ENCODE peak calls at places on chromosomes 11 and 22, in seven cellular contexts. One of them, this sample, is unnamed.

GRCh38 chr11:12253843-12254281 is 123.5 kb upstream of the PARVA start:
- DNase-seq in aorta: no peak
- DNase-seq in stomach: peak; percentile 62
- DNase-seq in neural progenitor cell: no peak
- DNase-seq in adipocyte: no peak
- DNase-seq in astrocyte: no peak
- DNase-seq in CD4-positive, CD25-positive, alpha-beta regulatory T cell: no peak
- DNase-seq in this sample: no peak

GRCh38 chr11:1854132-1854948 is 1.5 kb downstream of the LSP1 start:
- DNase-seq in aorta: no peak
- DNase-seq in stomach: no peak
- DNase-seq in neural progenitor cell: no peak
- DNase-seq in adipocyte: no peak
- DNase-seq in astrocyte: no peak
- DNase-seq in CD4-positive, CD25-positive, alpha-beta regulatory T cell: no peak
- DNase-seq in this sample: peak; percentile 78

GRCh38 chr11:69355346-69355940 is 61.5 kb downstream of the MYEOV start:
- DNase-seq in aorta: no peak
- DNase-seq in stomach: peak; percentile 15
- DNase-seq in neural progenitor cell: no peak
- DNase-seq in adipocyte: no peak
- DNase-seq in astrocyte: no peak
- DNase-seq in CD4-positive, CD25-positive, alpha-beta regulatory T cell: no peak
- DNase-seq in this sample: no peak

GRCh38 chr11:123822022-123822421 is 15.9 kb upstream of the OR6M1 start:
- DNase-seq in aorta: no peak
- DNase-seq in stomach: no peak
- DNase-seq in neural progenitor cell: no peak
- DNase-seq in adipocyte: no peak
- DNase-seq in astrocyte: no peak
- DNase-seq in CD4-positive, CD25-positive, alpha-beta regulatory T cell: no peak
- DNase-seq in this sample: peak; percentile 35

GRCh38 chr11:97888641-97889040 is 1132.1 kb upstream of the CNTN5 start:
- DNase-seq in aorta: no peak
- DNase-seq in stomach: no peak
- DNase-seq in neural progenitor cell: no peak
- DNase-seq in adipocyte: no peak
- DNase-seq in astrocyte: no peak
- DNase-seq in CD4-positive, CD25-positive, alpha-beta regulatory T cell: no peak
- DNase-seq in this sample: no peak

GRCh38 chr11:76674517-76675400 is 4.2 kb upstream of the LRRC32 start:
- DNase-seq in aorta: no peak
- DNase-seq in stomach: no peak
- DNase-seq in neural progenitor cell: peak; percentile 28
- DNase-seq in adipocyte: no peak
- DNase-seq in astrocyte: no peak
- DNase-seq in CD4-positive, CD25-positive, alpha-beta regulatory T cell: no peak
- DNase-seq in this sample: peak; percentile 22

GRCh38 chr11:109308551-109308950 is 113.4 kb upstream of the C11orf87 start:
- DNase-seq in aorta: no peak
- DNase-seq in stomach: no peak
- DNase-seq in neural progenitor cell: no peak
- DNase-seq in adipocyte: no peak
- DNase-seq in astrocyte: no peak
- DNase-seq in CD4-positive, CD25-positive, alpha-beta regulatory T cell: no peak
- DNase-seq in this sample: no peak

GRCh38 chr11:59574467-59574866 is 41.1 kb downstream of the OSBP start:
- DNase-seq in aorta: no peak
- DNase-seq in stomach: no peak
- DNase-seq in neural progenitor cell: no peak
- DNase-seq in adipocyte: peak; percentile 33
- DNase-seq in astrocyte: peak; percentile 23
- DNase-seq in CD4-positive, CD25-positive, alpha-beta regulatory T cell: no peak
- DNase-seq in this sample: no peak

GRCh38 chr11:34874202-34874601 is 42.0 kb downstream of the APIP start:
- DNase-seq in aorta: no peak
- DNase-seq in stomach: no peak
- DNase-seq in neural progenitor cell: no peak
- DNase-seq in adipocyte: no peak
- DNase-seq in astrocyte: no peak
- DNase-seq in CD4-positive, CD25-positive, alpha-beta regulatory T cell: no peak
- DNase-seq in this sample: no peak

GRCh38 chr11:19087658-19088057 is 27.1 kb upstream of the MRGPRX2 start:
- DNase-seq in aorta: no peak
- DNase-seq in stomach: no peak
- DNase-seq in neural progenitor cell: no peak
- DNase-seq in adipocyte: peak; percentile 49
- DNase-seq in astrocyte: peak; percentile 88
- DNase-seq in CD4-positive, CD25-positive, alpha-beta regulatory T cell: no peak
- DNase-seq in this sample: no peak

GRCh38 chr22:32202161-32202538 is 2.7 kb downstream of the RFPL2 start:
- DNase-seq in aorta: no peak
- DNase-seq in stomach: no peak
- DNase-seq in neural progenitor cell: no peak
- DNase-seq in adipocyte: no peak
- DNase-seq in astrocyte: no peak
- DNase-seq in CD4-positive, CD25-positive, alpha-beta regulatory T cell: no peak
- DNase-seq in this sample: no peak

GRCh38 chr11:112745958-112746357 is 215.3 kb upstream of the NCAM1 start:
- DNase-seq in aorta: no peak
- DNase-seq in stomach: no peak
- DNase-seq in neural progenitor cell: no peak
- DNase-seq in adipocyte: no peak
- DNase-seq in astrocyte: no peak
- DNase-seq in CD4-positive, CD25-positive, alpha-beta regulatory T cell: no peak
- DNase-seq in this sample: no peak

GRCh38 chr11:68956142-68956541 is 24.6 kb downstream of the MRGPRD start:
- DNase-seq in aorta: no peak
- DNase-seq in stomach: no peak
- DNase-seq in neural progenitor cell: peak; percentile 68
- DNase-seq in adipocyte: no peak
- DNase-seq in astrocyte: no peak
- DNase-seq in CD4-positive, CD25-positive, alpha-beta regulatory T cell: peak; percentile 6
- DNase-seq in this sample: no peak

GRCh38 chr11:115523727-115524399 is 19.6 kb upstream of the CADM1 start:
- DNase-seq in aorta: no peak
- DNase-seq in stomach: no peak
- DNase-seq in neural progenitor cell: no peak
- DNase-seq in adipocyte: no peak
- DNase-seq in astrocyte: no peak
- DNase-seq in CD4-positive, CD25-positive, alpha-beta regulatory T cell: no peak
- DNase-seq in this sample: no peak

GRCh38 chr22:21624120-21624879 is 5.5 kb downstream of the YDJC start:
- DNase-seq in aorta: no peak
- DNase-seq in stomach: no peak
- DNase-seq in neural progenitor cell: peak; percentile 76
- DNase-seq in adipocyte: peak; percentile 50
- DNase-seq in astrocyte: no peak
- DNase-seq in CD4-positive, CD25-positive, alpha-beta regulatory T cell: peak; percentile 18
- DNase-seq in this sample: peak; percentile 60

GRCh38 chr11:4695442-4695841 is 2.2 kb downstream of the OR51E2 start:
- DNase-seq in aorta: no peak
- DNase-seq in stomach: no peak
- DNase-seq in neural progenitor cell: no peak
- DNase-seq in adipocyte: no peak
- DNase-seq in astrocyte: peak; percentile 3
- DNase-seq in CD4-positive, CD25-positive, alpha-beta regulatory T cell: no peak
- DNase-seq in this sample: no peak

GRCh38 chr11:48022445-48022844 is 42.1 kb downstream of the PTPRJ start:
- DNase-seq in aorta: no peak
- DNase-seq in stomach: no peak
- DNase-seq in neural progenitor cell: no peak
- DNase-seq in adipocyte: no peak
- DNase-seq in astrocyte: no peak
- DNase-seq in CD4-positive, CD25-positive, alpha-beta regulatory T cell: no peak
- DNase-seq in this sample: no peak

DNA sequence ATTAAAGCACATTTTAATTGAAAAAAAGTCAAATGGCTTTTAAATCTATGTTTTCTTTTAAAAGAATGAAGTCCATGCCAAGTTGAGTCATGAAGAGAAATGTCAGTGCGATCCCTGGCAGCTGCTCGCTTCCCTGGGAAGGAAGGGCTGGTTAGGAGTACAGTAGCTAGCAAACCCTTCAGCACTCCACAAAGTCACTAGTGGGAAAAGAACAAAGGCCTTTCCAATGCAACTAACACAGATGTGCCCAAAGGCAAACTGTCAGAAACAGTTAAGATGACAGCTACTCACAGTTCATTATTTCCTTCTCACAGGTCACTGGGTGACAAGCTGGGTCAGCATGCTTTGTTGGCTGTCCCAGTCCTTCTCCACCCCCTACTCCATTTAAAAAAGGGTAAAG is 308.7 kb downstream of the DCDC1 start:
- DNase-seq in aorta: no peak
- DNase-seq in stomach: no peak
- DNase-seq in neural progenitor cell: peak; percentile 70
- DNase-seq in adipocyte: peak; percentile 3
- DNase-seq in astrocyte: peak; percentile 43
- DNase-seq in CD4-positive, CD25-positive, alpha-beta regulatory T cell: no peak
- DNase-seq in this sample: no peak
- H3K27me3 ChIP-seq in aorta: no peaks in the 10 kb centered on the region
- H3K27me3 ChIP-seq in stomach: no peaks in the 10 kb centered on the region
- H3K27me3 ChIP-seq in neural progenitor cell: no peaks in the 10 kb centered on the region
- H3K27me3 ChIP-seq in adipocyte: no peaks in the 10 kb centered on the region
- H3K27me3 ChIP-seq in astrocyte: no peaks in the 10 kb centered on the region
- H3K27me3 ChIP-seq in CD4-positive, CD25-positive, alpha-beta regulatory T cell: no peaks in the 10 kb centered on the region
- H3K27me3 ChIP-seq in this sample: no peaks in the 10 kb centered on the region

DNA sequence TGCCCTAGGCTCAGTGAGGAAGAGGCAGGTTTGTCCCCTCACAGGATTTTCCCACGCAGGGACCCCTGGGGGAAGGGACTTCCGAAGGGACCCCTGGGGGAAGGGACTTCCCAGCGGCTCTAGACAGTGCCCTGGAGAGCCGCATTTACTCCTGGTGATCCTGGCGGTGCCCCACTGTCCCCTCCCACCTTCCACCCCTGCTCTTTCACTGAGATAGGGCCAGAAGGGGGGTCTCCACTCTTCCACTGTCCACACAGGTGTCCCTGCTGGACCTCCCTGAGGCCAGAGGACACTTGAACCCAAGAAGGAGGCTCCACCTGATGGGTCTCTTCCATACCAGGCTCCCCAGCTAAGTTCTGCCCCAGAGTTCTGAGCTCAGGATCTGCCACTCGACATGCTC is 1333.9 kb downstream of the BRD1 start:
- DNase-seq in aorta: peak; percentile 8
- DNase-seq in stomach: no peak
- DNase-seq in neural progenitor cell: no peak
- DNase-seq in adipocyte: no peak
- DNase-seq in astrocyte: no peak
- DNase-seq in CD4-positive, CD25-positive, alpha-beta regulatory T cell: no peak
- DNase-seq in this sample: peak; percentile 41
- H3K27me3 ChIP-seq in aorta: no peaks in the 10 kb centered on the region
- H3K27me3 ChIP-seq in stomach: peaks cover 9% of the 10 kb centered on the region
- H3K27me3 ChIP-seq in neural progenitor cell: peaks cover 31% of the 10 kb centered on the region
- H3K27me3 ChIP-seq in adipocyte: peaks cover 29% of the 10 kb centered on the region
- H3K27me3 ChIP-seq in astrocyte: peaks cover 6% of the 10 kb centered on the region
- H3K27me3 ChIP-seq in CD4-positive, CD25-positive, alpha-beta regulatory T cell: peaks cover 2% of the 10 kb centered on the region
- H3K27me3 ChIP-seq in this sample: peaks cover 48% of the 10 kb centered on the region

GRCh38 chr11:43582024-43582836 is 98.3 kb upstream of the HSD17B12 start:
- DNase-seq in aorta: no peak
- DNase-seq in stomach: no peak
- DNase-seq in neural progenitor cell: no peak
- DNase-seq in adipocyte: no peak
- DNase-seq in astrocyte: no peak
- DNase-seq in CD4-positive, CD25-positive, alpha-beta regulatory T cell: no peak
- DNase-seq in this sample: no peak
- H3K27me3 ChIP-seq in aorta: no peaks in the 10 kb centered on the region
- H3K27me3 ChIP-seq in stomach: peaks cover 22% of the 10 kb centered on the region
- H3K27me3 ChIP-seq in neural progenitor cell: peaks cover 100% of the 10 kb centered on the region
- H3K27me3 ChIP-seq in adipocyte: peaks cover 53% of the 10 kb centered on the region
- H3K27me3 ChIP-seq in astrocyte: peaks cover 59% of the 10 kb centered on the region
- H3K27me3 ChIP-seq in CD4-positive, CD25-positive, alpha-beta regulatory T cell: peaks cover 38% of the 10 kb centered on the region
- H3K27me3 ChIP-seq in this sample: peaks cover 73% of the 10 kb centered on the region

DNA sequence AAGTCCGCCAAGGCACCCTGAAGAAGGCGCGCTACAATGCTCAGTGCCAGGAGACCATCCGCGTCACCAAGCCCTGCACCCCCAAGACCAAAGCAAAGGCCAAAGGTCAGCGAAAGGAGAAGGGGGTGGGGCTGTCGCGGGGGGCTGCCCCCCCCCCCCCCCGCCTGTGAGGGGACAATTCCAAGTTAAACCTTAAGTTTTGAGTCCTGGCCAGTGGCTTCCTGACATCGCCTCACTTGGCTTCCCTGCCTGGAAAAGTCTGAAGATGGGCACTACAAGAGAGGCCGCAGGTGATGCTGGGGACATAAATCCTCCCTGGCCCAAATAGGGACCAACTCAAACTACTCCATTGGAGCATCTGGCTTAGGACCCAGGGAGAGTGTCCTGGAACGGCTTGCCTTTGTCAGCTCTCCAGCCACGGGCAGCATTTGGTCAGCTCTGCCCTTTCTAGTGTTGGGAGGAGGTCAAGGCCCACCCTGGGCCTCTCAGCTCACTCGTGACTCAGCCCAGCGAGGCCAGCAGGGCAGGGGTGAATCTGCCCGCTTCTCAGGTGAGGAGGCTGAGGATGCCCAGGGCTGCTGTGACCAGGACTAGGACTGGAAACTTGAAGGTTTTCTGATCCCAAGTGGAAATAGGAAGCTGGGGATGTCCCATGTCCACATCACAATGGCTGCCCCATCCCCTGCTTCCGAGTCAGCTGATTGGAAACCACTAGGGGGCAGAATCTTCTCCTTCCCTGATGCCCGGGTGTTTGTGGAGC is 1.4 kb downstream of the MDK start:
- DNase-seq in aorta: no peak
- DNase-seq in stomach: no peak
- DNase-seq in neural progenitor cell: peak; percentile 72
- DNase-seq in adipocyte: peak; percentile 67
- DNase-seq in astrocyte: no peak
- DNase-seq in CD4-positive, CD25-positive, alpha-beta regulatory T cell: no peak
- DNase-seq in this sample: no peak
- H3K27me3 ChIP-seq in aorta: no peaks in the 10 kb centered on the region
- H3K27me3 ChIP-seq in stomach: no peaks in the 10 kb centered on the region
- H3K27me3 ChIP-seq in neural progenitor cell: peaks cover 12% of the 10 kb centered on the region
- H3K27me3 ChIP-seq in adipocyte: peaks cover 6% of the 10 kb centered on the region
- H3K27me3 ChIP-seq in astrocyte: peaks cover 3% of the 10 kb centered on the region
- H3K27me3 ChIP-seq in CD4-positive, CD25-positive, alpha-beta regulatory T cell: peaks cover 14% of the 10 kb centered on the region
- H3K27me3 ChIP-seq in this sample: peaks cover 5% of the 10 kb centered on the region

DNA sequence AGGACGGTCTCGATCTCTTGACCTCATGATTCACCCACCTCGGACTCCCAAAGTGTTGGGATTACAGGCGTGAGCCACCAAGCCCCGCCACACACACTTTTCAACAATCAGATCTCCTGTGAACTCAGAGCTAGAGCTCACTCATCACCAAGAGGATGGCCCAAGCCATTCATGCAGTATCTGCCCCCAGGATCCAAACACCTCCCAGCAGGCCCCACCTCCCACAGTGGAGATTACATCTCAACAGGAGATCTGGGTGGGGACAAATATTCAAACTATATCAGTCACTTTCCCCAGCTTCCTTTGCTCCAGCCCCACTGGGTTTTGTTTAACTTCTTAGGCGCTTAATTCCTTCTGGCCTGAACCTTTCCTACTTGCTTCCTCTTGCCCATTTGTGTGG is 26.3 kb upstream of the SORL1 start:
- DNase-seq in aorta: no peak
- DNase-seq in stomach: no peak
- DNase-seq in neural progenitor cell: no peak
- DNase-seq in adipocyte: no peak
- DNase-seq in astrocyte: no peak
- DNase-seq in CD4-positive, CD25-positive, alpha-beta regulatory T cell: no peak
- DNase-seq in this sample: no peak
- H3K27me3 ChIP-seq in aorta: no peaks in the 10 kb centered on the region
- H3K27me3 ChIP-seq in stomach: no peaks in the 10 kb centered on the region
- H3K27me3 ChIP-seq in neural progenitor cell: peaks cover 18% of the 10 kb centered on the region
- H3K27me3 ChIP-seq in adipocyte: peaks cover 71% of the 10 kb centered on the region
- H3K27me3 ChIP-seq in astrocyte: peaks cover 26% of the 10 kb centered on the region
- H3K27me3 ChIP-seq in CD4-positive, CD25-positive, alpha-beta regulatory T cell: no peaks in the 10 kb centered on the region
- H3K27me3 ChIP-seq in this sample: peaks cover 17% of the 10 kb centered on the region

This sample was measured in left lung.